ENCODE peak calls at places on chromosomes 11 and 22, in seven cellular contexts. O is RWPE1; C is mucosa of descending colon; D is stimulated activated CD4-positive, alpha-beta T cell treated with anti-CD3 and anti-CD28 coated beads, Interleukin-1b, Interleukin-23, amount 100 ng/mL, for 1 hour; Y is cardiac septum; V is fibroblast of pulmonary artery; X is NCI-H1048. F is an unnamed sample.

GRCh38 chr11:44788536-44789227 is 61.9 kb downstream of the TSPAN18 start:
- DNase-seq in D (no peak), V (no peak), O (no peak), C (no peak), X (no peak), Y (peak), F (peak)

GRCh38 chr11:108333403-108333899 is 110.6 kb downstream of the ATM start:
- DNase-seq in V (no peak), X (no peak), Y (no peak), D (no peak), O (no peak), C (no peak), F (no peak)

GRCh38 chr11:2074266-2074825 is 64.8 kb downstream of the IGF2 start:
- DNase-seq in Y (no peak), V (no peak), O (no peak), D (no peak), X (no peak), C (no peak), F (no peak)

GRCh38 chr22:22343603-22344276 is 99.2 kb downstream of the VPREB1 start:
- DNase-seq in Y (no peak), C (no peak), X (no peak), O (no peak), D (no peak), V (no peak), F (no peak)

GRCh38 chr11:74570266-74571061 is 21.9 kb upstream of the POLD3 start:
- DNase-seq in C (peak), X (peak), Y (no peak), O (peak), V (peak), D (no peak), F (peak)

GRCh38 chr11:68043349-68044144 is 4.7 kb downstream of the TCIRG1 start:
- DNase-seq in Y (no peak), X (no peak), C (peak), O (no peak), V (peak), D (no peak), F (peak)

GRCh38 chr11:112248216-112248615 is 12.4 kb downstream of the PLET1 start:
- DNase-seq in X (no peak), C (no peak), O (no peak), Y (no peak), V (peak), D (no peak), F (no peak)

GRCh38 chr11:32186118-32186517 is 95.2 kb downstream of the RCN1 start:
- DNase-seq in O (no peak), D (no peak), X (no peak), C (no peak), V (no peak), Y (no peak), F (no peak)

GRCh38 chr22:40055143-40055926 is 60.6 kb downstream of the FAM83F start:
- DNase-seq in C (no peak), O (no peak), V (no peak), D (no peak), Y (no peak), X (no peak), F (no peak)

GRCh38 chr11:35367491-35367890 is 51.9 kb downstream of the SLC1A2 start:
- DNase-seq in V (peak), X (no peak), C (no peak), O (peak), Y (no peak), D (no peak), F (no peak)

GRCh38 chr11:105862736-105863367 is 159.2 kb downstream of the MSANTD4 start:
- DNase-seq in Y (no peak), C (no peak), O (peak), D (no peak), X (no peak), V (peak), F (no peak)

GRCh38 chr11:79515781-79516180 is 75.0 kb upstream of the TENM4 start:
- DNase-seq in O (no peak), C (no peak), X (no peak), Y (no peak), V (no peak), D (no peak), F (no peak)

GRCh38 chr22:35912668-35913067 is 116.0 kb downstream of the RBFOX2 start:
- DNase-seq in D (no peak), Y (no peak), C (no peak), O (no peak), X (no peak), V (no peak), F (no peak)

GRCh38 chr11:127018683-127019279 is 18.2 kb upstream of the KIRREL3 start:
- DNase-seq in V (no peak), X (no peak), C (no peak), D (no peak), O (no peak), Y (no peak), F (no peak)

GRCh38 chr22:49765951-49766350 is 61.7 kb downstream of the BRD1 start:
- DNase-seq in Y (no peak), X (no peak), O (no peak), C (peak), V (no peak), D (no peak), F (no peak)

GRCh38 chr11:119480375-119481020 is 57.5 kb upstream of the THY1 start:
- DNase-seq in X (no peak), O (no peak), Y (peak), C (no peak), D (no peak), V (no peak), F (no peak)

GRCh38 chr11:87463486-87464102 is 425.9 kb downstream of the TMEM135 start:
- DNase-seq in Y (no peak), V (peak), O (peak), D (no peak), X (peak), C (no peak), F (no peak)

GRCh38 chr11:76701701-76702100 is 31.2 kb upstream of the LRRC32 start:
- DNase-seq in V (peak), Y (no peak), O (no peak), X (no peak), D (no peak), C (no peak), F (no peak)

GRCh38 chr11:58637367-58637766 is 14.9 kb downstream of the CNTF start:
- DNase-seq in D (no peak), Y (no peak), O (no peak), C (no peak), X (no peak), V (no peak), F (no peak)

GRCh38 chr11:2307733-2308331 is 6.0 kb downstream of the TSPAN32 start:
- DNase-seq in C (no peak), O (no peak), D (no peak), Y (no peak), X (no peak), V (no peak), F (peak)

GRCh38 chr22:49825944-49826602 is 1.6 kb downstream of the BRD1 start:
- DNase-seq in O (no peak), D (no peak), C (peak), V (peak), X (no peak), Y (no peak), F (no peak)

GRCh38 chr11:17353228-17354021 is 1.8 kb downstream of the NCR3LG1 start:
- DNase-seq in O (peak), C (peak), X (peak), Y (peak), V (peak), D (peak), F (peak)

GRCh38 chr11:44915621-44916020 is 35.1 kb downstream of the TP53I11 start:
- DNase-seq in C (no peak), X (no peak), V (no peak), O (no peak), D (no peak), Y (no peak), F (no peak)

GRCh38 chr11:20020198-20020597 is 140.1 kb downstream of the DBX1 start:
- DNase-seq in O (no peak), X (no peak), C (no peak), D (no peak), Y (peak), V (no peak), F (no peak)

GRCh38 chr22:38782402-38783094 is 11.4 kb downstream of the DNAL4 start:
- DNase-seq in X (no peak), V (peak), D (no peak), Y (no peak), C (no peak), O (no peak), F (no peak)

GRCh38 chr11:119780264-119780953 is 51.4 kb upstream of the NECTIN1 start:
- DNase-seq in V (no peak), C (no peak), D (no peak), Y (no peak), O (no peak), X (no peak), F (no peak)

GRCh38 chr11:13480198-13480597 is 15.6 kb downstream of the PTH start:
- DNase-seq in X (no peak), C (peak), V (no peak), D (no peak), O (no peak), Y (no peak), F (no peak)

GRCh38 chr11:130653838-130654601 is 205.6 kb downstream of the ADAMTS15 start:
- DNase-seq in O (no peak), C (peak), D (no peak), V (peak), X (no peak), Y (peak), F (peak)